ENCODE peak calls at places on chromosomes 1 and 21, in six cellular contexts. D is breast epithelium, H is K562, Y is A673, Q is pancreas, A is kidney. M is an unnamed sample. For H3K36me3, the result is how much of the 10 kb centered on the place peaks cover.

GRCh38 chr1:188433428-188433827 is 1604.7 kb downstream of the PLA2G4A start:
- DNase-seq in D (no peak), A (no peak), Q (no peak), H (no peak), Y (no peak), M (peak)

GRCh38 chr1:4268890-4269286 is 368.8 kb upstream of the C1orf174 start:
- DNase-seq in Y (no peak), A (no peak), H (no peak), Q (no peak), D (no peak), M (no peak)

GRCh38 chr1:114902343-114902742 is 47.7 kb downstream of the SYCP1 start:
- DNase-seq in D (no peak), Y (no peak), H (no peak), A (no peak), Q (no peak), M (no peak)

GRCh38 chr1:29237906-29238600 is 1.7 kb downstream of the PTPRU start:
- DNase-seq in Y (peak), D (peak), A (peak), Q (peak), H (peak), M (peak)

GRCh38 chr1:23634840-23635642 is 56.6 kb upstream of the RPL11 start:
- DNase-seq in Q (peak), A (no peak), H (peak), D (no peak), Y (peak), M (peak)

GRCh38 chr1:244989813-244990212 is 125.5 kb upstream of the HNRNPU start:
- DNase-seq in H (no peak), A (no peak), Y (no peak), D (no peak), Q (no peak), M (peak)

GRCh38 chr1:242447682-242448081 is 76.8 kb downstream of the PLD5 start:
- DNase-seq in H (no peak), Q (no peak), Y (no peak), D (no peak), A (no peak), M (no peak)

GRCh38 chr1:27090921-27091320 is 64.0 kb downstream of the SLC9A1 start:
- DNase-seq in Y (no peak), H (no peak), D (no peak), Q (no peak), A (no peak), M (peak)

GRCh38 chr1:37763791-37764741 is 854 bp downstream of the EPHA10 start:
- DNase-seq in Y (peak), A (peak), H (peak), Q (peak), D (no peak), M (no peak)

GRCh38 chr21:37700641-37701202 is 215.5 kb downstream of the KCNJ6 start:
- DNase-seq in A (no peak), Y (peak), D (no peak), Q (peak), H (peak), M (peak)

GRCh38 chr1:16621300-16621658 is 7.9 kb upstream of the NBPF1 start:
- DNase-seq in Y (no peak), A (no peak), D (no peak), H (no peak), Q (no peak), M (no peak)
- TF ChIP-seq CTCF in Y (no peak), A (no peak), D (no peak), H (no peak), Q (no peak), M (no peak)

DNA sequence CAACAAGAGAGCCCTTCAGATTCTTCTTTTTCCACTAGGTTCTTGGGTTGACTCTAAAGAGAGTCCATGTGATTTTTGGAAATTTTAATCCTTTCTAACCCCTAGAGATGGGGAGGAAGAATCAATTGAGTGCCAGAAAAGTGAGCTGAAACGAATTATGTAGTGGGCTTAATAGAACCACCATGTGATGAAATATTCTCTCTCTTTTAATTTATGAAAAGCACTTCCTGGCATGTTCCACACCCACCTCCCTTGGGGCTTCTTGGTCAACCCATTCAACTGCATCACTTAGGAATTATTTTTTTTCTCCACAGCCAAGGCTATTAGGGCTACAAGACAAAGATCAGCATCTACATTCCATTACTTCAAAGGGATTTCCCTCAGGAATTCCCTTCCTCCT is 79.6 kb downstream of the ZC3H11B start:
- DNase-seq in D (no peak), Q (no peak), H (no peak), Y (peak), A (no peak), M (no peak)
- H3K4me3 ChIP-seq in D (no peak), Q (no peak), H (no peak), Y (no peak), A (no peak), M (no peak)

GRCh38 chr1:100051893-100052292 is 80.8 kb downstream of the SASS6 start:
- DNase-seq in D (no peak), Y (no peak), Q (no peak), H (no peak), A (no peak), M (peak)

GRCh38 chr1:100050139-100050538 is 80.3 kb downstream of the SLC35A3 start:
- DNase-seq in Y (no peak), Q (no peak), A (no peak), H (no peak), D (no peak), M (peak)

GRCh38 chr1:100053119-100053518 is 79.6 kb downstream of the SASS6 start:
- DNase-seq in D (no peak), Q (no peak), H (no peak), A (no peak), Y (no peak), M (no peak)

DNA sequence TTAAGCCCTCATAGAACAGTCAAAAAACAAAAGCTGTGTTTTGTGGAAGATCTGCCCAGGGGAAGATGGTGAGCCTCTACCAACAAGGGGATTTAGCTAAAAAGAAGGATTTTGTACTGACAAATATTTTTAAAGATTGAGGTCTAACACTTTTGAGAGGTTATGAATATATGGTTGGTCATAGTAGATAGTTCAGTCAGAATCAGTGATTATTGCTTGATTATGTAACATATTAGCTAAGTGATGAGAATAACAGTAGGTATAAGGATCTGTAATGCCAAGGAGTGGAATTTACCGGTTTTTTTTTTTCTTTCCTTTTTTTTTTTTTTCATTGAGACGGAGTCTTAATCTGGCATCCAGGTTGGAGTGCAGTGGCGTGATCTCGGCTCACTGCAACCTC is 79.0 kb downstream of the SASS6 start:
- DNase-seq in H (no peak), Q (no peak), D (no peak), A (no peak), Y (no peak), M (no peak)
- H3K36me3 ChIP-seq in H (under half), Q (under half), D (under half), A (under half), Y (under half), M (under half)

GRCh38 chr1:177567393-177567792 is 396.6 kb downstream of the BRINP2 start:
- DNase-seq in H (no peak), A (no peak), Y (peak), Q (no peak), D (no peak), M (peak)
- TF ChIP-seq CTCF in H (no peak), A (peak), Y (peak), Q (no peak), D (no peak), M (peak)

M was measured in bronchial epithelial cell.